ENCODE peak calls at places on chromosomes 1 and 21, in six cellular contexts. K is fibroblast of lung, P is fibroblast of mammary gland, Z is cardiac fibroblast, J is pancreas, N is AG04450. L is an unnamed sample.

GRCh38 chr1:109922326-109922725 is 11.7 kb downstream of the CSF1 start:
- DNase-seq in K (no peak), P (no peak), Z (no peak), J (no peak), N (no peak), L (no peak)

GRCh38 chr1:215081566-215082531 is 688 bp upstream of the KCNK2 start:
- DNase-seq in K (no peak), P (peak; percentile 48), Z (no peak), J (peak; percentile 51), N (no peak), L (no peak)

GRCh38 chr1:204627436-204627835 is 58.1 kb downstream of the LRRN2 start:
- DNase-seq in K (no peak), P (no peak), Z (no peak), J (no peak), N (no peak), L (no peak)

GRCh38 chr1:48227165-48228013 is 4.9 kb downstream of the SLC5A9 start:
- DNase-seq in K (no peak), P (no peak), Z (no peak), J (no peak), N (no peak), L (peak; percentile 35)

GRCh38 chr21:31756787-31757186 is 24.9 kb upstream of the SCAF4 start:
- DNase-seq in K (no peak), P (no peak), Z (no peak), J (no peak), N (no peak), L (no peak)

GRCh38 chr1:1946540-1946939 is 27.5 kb upstream of the TMEM52 start:
- DNase-seq in K (peak; percentile 25), P (peak; percentile 3), Z (peak; percentile 21), J (peak; percentile 82), N (no peak), L (no peak)

GRCh38 chr21:25565272-25566199 is 41.7 kb downstream of the MRPL39 start:
- DNase-seq in K (no peak), P (no peak), Z (no peak), J (no peak), N (no peak), L (no peak)

GRCh38 chr1:62070384-62071011 is 124.2 kb upstream of the L1TD1 start:
- DNase-seq in K (no peak), P (peak; percentile 31), Z (peak; percentile 46), J (no peak), N (no peak), L (no peak)

GRCh38 chr1:9454494-9455066 is 84.7 kb upstream of the SLC25A33 start:
- DNase-seq in K (no peak), P (no peak), Z (no peak), J (no peak), N (no peak), L (no peak)

GRCh38 chr1:245111073-245111472 is 43.7 kb upstream of the KIF26B start:
- DNase-seq in K (no peak), P (no peak), Z (no peak), J (no peak), N (no peak), L (no peak)

GRCh38 chr21:18265955-18266354 is 21.3 kb downstream of the CHODL start:
- DNase-seq in K (no peak), P (no peak), Z (no peak), J (no peak), N (no peak), L (no peak)
- TF ChIP-seq CTCF in K (no peak), P (no peak), Z (no peak), J (no peak), N (no peak), L (no peak)

DNA sequence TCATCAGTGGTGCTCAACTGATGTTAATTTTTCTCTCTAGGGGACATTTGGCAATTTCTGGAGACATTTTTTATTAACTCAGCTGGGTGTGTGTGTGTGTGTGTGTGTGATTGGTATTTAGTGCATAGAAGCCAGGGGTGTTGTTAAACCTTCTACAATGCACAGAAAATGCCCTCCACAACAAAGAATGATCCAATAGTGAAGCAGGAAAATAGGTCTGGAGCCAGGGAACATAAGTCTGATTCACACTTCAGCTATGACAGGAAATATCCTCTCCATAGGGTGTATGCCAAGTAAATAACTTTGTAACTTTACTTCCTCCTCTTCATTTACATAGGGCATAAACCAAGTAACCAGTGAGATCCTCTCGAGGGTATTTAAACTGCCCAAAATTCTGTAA is 25.1 kb upstream of the TMEM61 start:
- DNase-seq in K (peak; percentile 59), P (peak; percentile 65), Z (peak; percentile 82), J (no peak), N (no peak), L (no peak)
- H3K4me3 ChIP-seq in K (no peak overlapping the region), P (no peak overlapping the region), Z (no peak overlapping the region), J (no peak overlapping the region), N (no peak overlapping the region), L (no peak overlapping the region)

DNA sequence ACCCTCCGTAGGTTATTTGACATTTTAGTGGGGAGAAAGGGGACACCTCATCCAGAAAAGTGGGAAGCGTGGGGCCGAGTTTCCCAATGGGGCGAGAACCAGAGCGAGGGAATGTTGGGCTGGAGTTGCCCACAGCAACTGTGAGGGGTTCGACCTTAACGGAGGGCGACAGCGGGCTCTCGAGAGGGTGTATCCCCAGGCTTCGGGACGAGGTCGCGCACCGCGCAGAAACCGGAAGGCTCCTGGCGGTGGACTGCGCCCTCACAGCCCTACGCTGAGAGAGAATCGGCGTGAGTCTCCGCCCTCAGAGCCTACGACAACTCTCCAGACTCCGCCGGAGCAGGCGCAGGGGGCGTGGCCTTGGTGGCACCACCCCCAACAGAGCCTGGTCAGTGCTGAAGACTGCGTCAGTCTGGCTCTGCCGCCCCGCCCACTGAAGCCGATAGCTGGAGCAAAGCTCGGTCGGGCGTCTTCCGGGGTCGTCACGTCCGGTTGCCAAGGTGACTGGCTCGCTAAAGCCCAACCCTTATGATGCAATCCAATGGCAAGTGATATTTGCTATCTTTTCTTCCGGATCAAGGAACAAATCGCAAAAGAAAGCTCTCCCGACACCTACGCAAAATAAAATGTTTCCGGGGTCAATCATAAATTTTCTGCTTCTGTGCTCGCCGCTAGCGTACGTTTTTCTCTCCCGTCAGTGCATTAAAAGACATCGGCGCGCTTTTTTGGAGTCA is at the start of gene LRIF1:
- DNase-seq in K (peak; percentile 99), P (peak; percentile 100), Z (peak; percentile 100), J (peak; percentile 100), N (peak; percentile 99), L (peak; percentile 99)
- TF ChIP-seq CTCF in K (peak; percentile 60), P (peak; percentile 40), Z (peak; percentile 63), J (peak; percentile 48), N (peak; percentile 50), L (peak; percentile 52)

DNA sequence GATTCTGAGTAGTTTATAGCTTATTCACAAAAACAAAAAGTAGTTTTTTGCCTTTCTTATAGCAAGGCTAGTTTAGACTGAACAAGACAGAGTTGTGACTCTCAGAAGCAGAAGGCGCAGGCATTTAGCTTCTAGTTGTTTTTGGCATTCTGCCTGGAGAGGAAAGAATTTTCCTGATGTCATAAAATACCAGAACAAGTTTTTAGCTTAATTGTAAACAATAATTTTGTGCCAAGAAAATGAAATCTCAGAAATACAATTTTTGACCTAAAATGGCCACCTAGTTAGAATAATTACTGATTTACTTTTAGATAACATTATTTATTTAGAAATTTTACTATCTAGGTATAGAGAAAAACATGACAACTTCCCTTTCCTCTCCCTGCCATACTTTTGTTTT is 1.0 kb downstream of the DNAJB4 start:
- DNase-seq in K (peak; percentile 90), P (peak; percentile 91), Z (peak; percentile 96), J (no peak), N (peak; percentile 87), L (no peak)
- H3K4me3 ChIP-seq in K (peak overlapping the region; percentile 99), P (peak overlapping the region; percentile 82), Z (peak overlapping the region; percentile 72), J (peak overlapping the region; percentile 51), N (peak overlapping the region; percentile 74), L (peak overlapping the region; percentile 75)

DNA sequence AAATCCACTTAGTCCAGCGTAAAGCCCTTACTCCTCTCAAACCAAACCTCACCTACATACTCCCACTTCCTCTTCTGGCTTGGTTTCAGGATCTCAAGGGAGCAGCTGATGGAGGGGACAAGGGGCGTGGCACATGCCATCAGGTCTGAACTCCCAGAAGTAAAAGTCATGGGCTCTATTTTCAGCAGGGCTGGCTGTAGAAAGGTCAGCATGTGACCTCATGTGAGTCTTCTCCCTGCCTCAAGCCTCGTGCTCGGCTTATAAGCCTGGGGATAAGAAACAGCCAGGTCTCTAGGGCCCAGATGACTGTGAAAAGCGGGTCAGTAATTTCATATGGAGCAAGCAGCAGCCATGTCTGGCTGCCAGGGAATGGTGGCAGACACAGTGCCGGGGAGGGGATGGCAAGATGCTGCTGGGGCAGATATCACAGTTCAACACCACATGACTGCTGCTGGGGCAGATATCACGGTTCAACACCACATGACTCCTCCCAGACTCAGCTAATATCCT is 227.9 kb downstream of the KCNH1 start:
- DNase-seq in K (no peak), P (no peak), Z (no peak), J (no peak), N (no peak), L (no peak)
- TF ChIP-seq CTCF in K (no peak), P (no peak), Z (no peak), J (no peak), N (no peak), L (no peak)

GRCh38 chr1:54336121-54336520 is 70.1 kb downstream of the SSBP3 start:
- DNase-seq in K (no peak), P (no peak), Z (no peak), J (no peak), N (no peak), L (no peak)
- H3K4me3 ChIP-seq in K (peak overlapping the region; percentile 52), P (no peak overlapping the region), Z (no peak overlapping the region), J (no peak overlapping the region), N (peak overlapping the region; percentile 58), L (no peak overlapping the region)

GRCh38 chr1:53469373-53469772 is 10.2 kb downstream of the DMRTB1 start:
- DNase-seq in K (no peak), P (no peak), Z (no peak), J (no peak), N (no peak), L (no peak)
- TF ChIP-seq CTCF in K (no peak), P (no peak), Z (no peak), J (no peak), N (no peak), L (no peak)

DNA sequence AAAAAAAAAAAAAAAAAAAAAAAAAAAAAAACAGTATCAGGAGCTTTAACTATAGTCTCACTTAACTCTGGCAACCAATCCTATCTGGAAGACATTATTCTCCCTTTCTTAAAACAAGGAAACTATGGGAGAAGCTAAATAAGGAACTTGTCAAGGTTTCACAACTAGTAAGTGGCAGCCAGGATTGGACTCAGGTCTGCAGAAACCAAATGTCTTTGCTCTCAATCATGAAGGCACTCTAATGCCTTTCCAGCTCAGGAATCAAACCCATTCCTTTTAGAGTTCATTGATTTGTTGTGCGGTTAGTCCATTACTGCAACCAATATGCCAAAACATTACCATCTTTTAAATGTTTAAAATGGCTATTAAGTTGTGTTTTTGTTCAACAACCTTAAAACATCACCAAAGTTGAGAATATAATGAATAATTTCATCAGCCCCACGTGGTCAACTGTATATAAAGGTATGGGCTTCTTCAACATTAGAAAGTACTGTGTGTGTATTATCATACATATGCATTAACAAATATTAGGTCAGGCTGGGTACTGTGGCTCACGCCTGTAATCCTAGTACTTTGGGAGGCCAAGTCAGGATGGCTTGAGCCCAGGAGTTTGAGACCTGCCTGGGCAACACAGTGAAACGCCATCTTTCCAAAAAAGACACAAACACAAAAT is 1.5 kb downstream of the EPRS1 start:
- DNase-seq in K (no peak), P (no peak), Z (no peak), J (no peak), N (no peak), L (no peak)
- H3K4me3 ChIP-seq in K (peak overlapping the region; percentile 97), P (peak overlapping the region; percentile 83), Z (peak overlapping the region; percentile 100), J (peak overlapping the region; percentile 79), N (peak overlapping the region; percentile 100), L (peak overlapping the region; percentile 94)

GRCh38 chr21:45359451-45360217 is 45.3 kb upstream of the COL18A1 start:
- DNase-seq in K (no peak), P (no peak), Z (no peak), J (peak; percentile 42), N (no peak), L (no peak)
- TF ChIP-seq CTCF in K (no peak), P (no peak), Z (no peak), J (no peak), N (no peak), L (no peak)